ENCODE peak calls at places on chromosomes 6 and 20, in nine cellular contexts. One of them, this sample, is unnamed.

GRCh38 chr20:64240243-64241015 is 15.1 kb upstream of the PCMTD2 start:
- DNase-seq in mesendoderm: no peak
- DNase-seq in NCI-H1436 treated with DMSO at 0.1 percent for 48 hours: no peak
- DNase-seq in cardiac fibroblast: no peak
- DNase-seq in myocyte: no peak
- DNase-seq in GM19239: no peak
- DNase-seq in fibroblast of the conjunctiva: no peak
- DNase-seq in HTR-8/SVneo: no peak
- DNase-seq in stimulated activated naive B cell treated with anti-CD40 and anti-IgM and Interleukin-4, amounts not matched to agents 10 μg/mL and 1 μg/mL and 100 μg/mL, for 72 hours: no peak
- DNase-seq in this sample: no peak

GRCh38 chr20:16434087-16434664 is 139.1 kb downstream of the KIF16B start:
- DNase-seq in mesendoderm: peak; percentile 81
- DNase-seq in NCI-H1436 treated with DMSO at 0.1 percent for 48 hours: no peak
- DNase-seq in cardiac fibroblast: peak; percentile 31
- DNase-seq in myocyte: no peak
- DNase-seq in GM19239: peak; percentile 40
- DNase-seq in fibroblast of the conjunctiva: peak; percentile 10
- DNase-seq in HTR-8/SVneo: peak; percentile 7
- DNase-seq in stimulated activated naive B cell treated with anti-CD40 and anti-IgM and Interleukin-4, amounts not matched to agents 10 μg/mL and 1 μg/mL and 100 μg/mL, for 72 hours: peak; percentile 46
- DNase-seq in this sample: peak; percentile 67

GRCh38 chr6:112085666-112086065 is 1.6 kb downstream of the TUBE1 start:
- DNase-seq in mesendoderm: no peak
- DNase-seq in NCI-H1436 treated with DMSO at 0.1 percent for 48 hours: no peak
- DNase-seq in cardiac fibroblast: peak; percentile 17
- DNase-seq in myocyte: no peak
- DNase-seq in GM19239: no peak
- DNase-seq in fibroblast of the conjunctiva: no peak
- DNase-seq in HTR-8/SVneo: no peak
- DNase-seq in stimulated activated naive B cell treated with anti-CD40 and anti-IgM and Interleukin-4, amounts not matched to agents 10 μg/mL and 1 μg/mL and 100 μg/mL, for 72 hours: no peak
- DNase-seq in this sample: no peak

GRCh38 chr6:51077967-51078518 is 259.4 kb downstream of the TFAP2B start:
- DNase-seq in mesendoderm: peak; percentile 69
- DNase-seq in NCI-H1436 treated with DMSO at 0.1 percent for 48 hours: no peak
- DNase-seq in cardiac fibroblast: peak; percentile 0
- DNase-seq in myocyte: no peak
- DNase-seq in GM19239: no peak
- DNase-seq in fibroblast of the conjunctiva: no peak
- DNase-seq in HTR-8/SVneo: no peak
- DNase-seq in stimulated activated naive B cell treated with anti-CD40 and anti-IgM and Interleukin-4, amounts not matched to agents 10 μg/mL and 1 μg/mL and 100 μg/mL, for 72 hours: no peak
- DNase-seq in this sample: peak; percentile 19

GRCh38 chr6:15244605-15245360 is 1.1 kb upstream of the JARID2 start:
- DNase-seq in mesendoderm: peak; percentile 84
- DNase-seq in NCI-H1436 treated with DMSO at 0.1 percent for 48 hours: no peak
- DNase-seq in cardiac fibroblast: peak; percentile 85
- DNase-seq in myocyte: peak; percentile 91
- DNase-seq in GM19239: no peak
- DNase-seq in fibroblast of the conjunctiva: peak; percentile 33
- DNase-seq in HTR-8/SVneo: peak; percentile 51
- DNase-seq in stimulated activated naive B cell treated with anti-CD40 and anti-IgM and Interleukin-4, amounts not matched to agents 10 μg/mL and 1 μg/mL and 100 μg/mL, for 72 hours: peak; percentile 59
- DNase-seq in this sample: peak; percentile 90

GRCh38 chr6:154792761-154793160 is 59.5 kb downstream of the SCAF8 start:
- DNase-seq in mesendoderm: no peak
- DNase-seq in NCI-H1436 treated with DMSO at 0.1 percent for 48 hours: no peak
- DNase-seq in cardiac fibroblast: no peak
- DNase-seq in myocyte: peak; percentile 47
- DNase-seq in GM19239: no peak
- DNase-seq in fibroblast of the conjunctiva: no peak
- DNase-seq in HTR-8/SVneo: no peak
- DNase-seq in stimulated activated naive B cell treated with anti-CD40 and anti-IgM and Interleukin-4, amounts not matched to agents 10 μg/mL and 1 μg/mL and 100 μg/mL, for 72 hours: no peak
- DNase-seq in this sample: no peak

GRCh38 chr6:33123732-33124524 is 48.1 kb downstream of the HLA-DPB1 start:
- DNase-seq in mesendoderm: peak; percentile 56
- DNase-seq in NCI-H1436 treated with DMSO at 0.1 percent for 48 hours: no peak
- DNase-seq in cardiac fibroblast: peak; percentile 24
- DNase-seq in myocyte: peak; percentile 35
- DNase-seq in GM19239: no peak
- DNase-seq in fibroblast of the conjunctiva: no peak
- DNase-seq in HTR-8/SVneo: peak; percentile 37
- DNase-seq in stimulated activated naive B cell treated with anti-CD40 and anti-IgM and Interleukin-4, amounts not matched to agents 10 μg/mL and 1 μg/mL and 100 μg/mL, for 72 hours: no peak
- DNase-seq in this sample: peak; percentile 84

GRCh38 chr6:66772785-66773184 is 1065.8 kb upstream of the EYS start:
- DNase-seq in mesendoderm: peak; percentile 67
- DNase-seq in NCI-H1436 treated with DMSO at 0.1 percent for 48 hours: no peak
- DNase-seq in cardiac fibroblast: peak; percentile 87
- DNase-seq in myocyte: no peak
- DNase-seq in GM19239: no peak
- DNase-seq in fibroblast of the conjunctiva: peak; percentile 0
- DNase-seq in HTR-8/SVneo: no peak
- DNase-seq in stimulated activated naive B cell treated with anti-CD40 and anti-IgM and Interleukin-4, amounts not matched to agents 10 μg/mL and 1 μg/mL and 100 μg/mL, for 72 hours: no peak
- DNase-seq in this sample: no peak

GRCh38 chr6:94130458-94130857 is 711.1 kb upstream of the EPHA7 start:
- DNase-seq in mesendoderm: no peak
- DNase-seq in NCI-H1436 treated with DMSO at 0.1 percent for 48 hours: no peak
- DNase-seq in cardiac fibroblast: no peak
- DNase-seq in myocyte: peak; percentile 11
- DNase-seq in GM19239: no peak
- DNase-seq in fibroblast of the conjunctiva: no peak
- DNase-seq in HTR-8/SVneo: no peak
- DNase-seq in stimulated activated naive B cell treated with anti-CD40 and anti-IgM and Interleukin-4, amounts not matched to agents 10 μg/mL and 1 μg/mL and 100 μg/mL, for 72 hours: no peak
- DNase-seq in this sample: peak; percentile 84

GRCh38 chr6:15465212-15465611 is 197.6 kb downstream of the DTNBP1 start:
- DNase-seq in mesendoderm: no peak
- DNase-seq in NCI-H1436 treated with DMSO at 0.1 percent for 48 hours: no peak
- DNase-seq in cardiac fibroblast: no peak
- DNase-seq in myocyte: no peak
- DNase-seq in GM19239: no peak
- DNase-seq in fibroblast of the conjunctiva: no peak
- DNase-seq in HTR-8/SVneo: no peak
- DNase-seq in stimulated activated naive B cell treated with anti-CD40 and anti-IgM and Interleukin-4, amounts not matched to agents 10 μg/mL and 1 μg/mL and 100 μg/mL, for 72 hours: no peak
- DNase-seq in this sample: no peak

GRCh38 chr6:117344444-117345291 is 79.3 kb downstream of the VGLL2 start:
- DNase-seq in mesendoderm: no peak
- DNase-seq in NCI-H1436 treated with DMSO at 0.1 percent for 48 hours: no peak
- DNase-seq in cardiac fibroblast: no peak
- DNase-seq in myocyte: no peak
- DNase-seq in GM19239: no peak
- DNase-seq in fibroblast of the conjunctiva: no peak
- DNase-seq in HTR-8/SVneo: no peak
- DNase-seq in stimulated activated naive B cell treated with anti-CD40 and anti-IgM and Interleukin-4, amounts not matched to agents 10 μg/mL and 1 μg/mL and 100 μg/mL, for 72 hours: no peak
- DNase-seq in this sample: no peak

GRCh38 chr20:45963059-45964011 is 8.7 kb downstream of the ZNF335 start:
- DNase-seq in mesendoderm: peak; percentile 63
- DNase-seq in NCI-H1436 treated with DMSO at 0.1 percent for 48 hours: no peak
- DNase-seq in cardiac fibroblast: peak; percentile 56
- DNase-seq in myocyte: peak; percentile 52
- DNase-seq in GM19239: no peak
- DNase-seq in fibroblast of the conjunctiva: peak; percentile 16
- DNase-seq in HTR-8/SVneo: peak; percentile 59
- DNase-seq in stimulated activated naive B cell treated with anti-CD40 and anti-IgM and Interleukin-4, amounts not matched to agents 10 μg/mL and 1 μg/mL and 100 μg/mL, for 72 hours: no peak
- DNase-seq in this sample: peak; percentile 67

This sample was measured in neural progenitor cell.